ENCODE peak calls at places on chromosomes 11 and 22, in six cellular contexts. G is right lobe of liver, M is HCT116, S is endothelial cell of umbilical vein, U is HepG2, H is uterus. I is an unnamed sample.

GRCh38 chr11:1755344-1756023 is 5.1 kb upstream of the IFITM10 start:
- DNase-seq in G (peak), M (no peak), S (no peak), U (no peak), H (no peak), I (no peak)

GRCh38 chr11:76620471-76620870 is 50.1 kb downstream of the LRRC32 start:
- DNase-seq in G (no peak), M (no peak), S (peak), U (no peak), H (no peak), I (no peak)

GRCh38 chr11:101523634-101524260 is 60.1 kb downstream of the TRPC6 start:
- DNase-seq in G (no peak), M (no peak), S (no peak), U (no peak), H (no peak), I (no peak)

GRCh38 chr11:73320786-73321325 is 12.8 kb downstream of the ARHGEF17 start:
- DNase-seq in G (no peak), M (no peak), S (peak), U (no peak), H (peak), I (no peak)

GRCh38 chr11:104094576-104094975 is 58.1 kb downstream of the DDI1 start:
- DNase-seq in G (no peak), M (no peak), S (no peak), U (no peak), H (no peak), I (no peak)

GRCh38 chr11:2375964-2376551 is 1.1 kb upstream of the CD81 start:
- DNase-seq in G (peak), M (no peak), S (no peak), U (no peak), H (no peak), I (no peak)

GRCh38 chr11:117523680-117524079 is 196.0 kb downstream of the CEP164 start:
- DNase-seq in G (no peak), M (no peak), S (no peak), U (no peak), H (no peak), I (no peak)

GRCh38 chr11:44899959-44900358 is 50.7 kb downstream of the TP53I11 start:
- DNase-seq in G (no peak), M (peak), S (peak), U (peak), H (no peak), I (no peak)

GRCh38 chr22:18952022-18952421 is 15.9 kb upstream of the PRODH start:
- DNase-seq in G (peak), M (no peak), S (no peak), U (no peak), H (no peak), I (no peak)

GRCh38 chr11:92662580-92662979 is 306.9 kb upstream of the MTNR1B start:
- DNase-seq in G (no peak), M (no peak), S (no peak), U (no peak), H (no peak), I (no peak)

GRCh38 chr11:121595717-121596156 is 143.0 kb upstream of the SORL1-AS1 start:
- DNase-seq in G (no peak), M (peak), S (no peak), U (no peak), H (no peak), I (no peak)

GRCh38 chr11:82229346-82229745 is 504.3 kb downstream of the FAM181B start:
- DNase-seq in G (no peak), M (no peak), S (no peak), U (peak), H (no peak), I (no peak)

GRCh38 chr11:69342588-69343330 is 48.8 kb downstream of the MYEOV start:
- DNase-seq in G (no peak), M (no peak), S (no peak), U (no peak), H (no peak), I (no peak)

GRCh38 chr22:49325531-49326395 is 501.9 kb downstream of the BRD1 start:
- DNase-seq in G (no peak), M (no peak), S (no peak), U (no peak), H (no peak), I (no peak)

GRCh38 chr22:23533328-23533762 is 46.7 kb downstream of the IGLL1 start:
- DNase-seq in G (peak), M (no peak), S (peak), U (peak), H (no peak), I (peak)

GRCh38 chr11:1604711-1605110 is 3.6 kb downstream of the KRTAP5-3 start:
- DNase-seq in G (no peak), M (no peak), S (no peak), U (no peak), H (no peak), I (no peak)

GRCh38 chr11:36345084-36345511 is 49.0 kb downstream of the PRR5L start:
- DNase-seq in G (no peak), M (no peak), S (no peak), U (no peak), H (no peak), I (peak)

GRCh38 chr22:22936190-22936914 is 48.7 kb downstream of the IGLL5 start:
- DNase-seq in G (peak), M (no peak), S (no peak), U (no peak), H (no peak), I (no peak)

GRCh38 chr22:33919591-33920501 is at the start of gene LARGE1:
- DNase-seq in G (peak), M (no peak), S (no peak), U (peak), H (peak), I (peak)

GRCh38 chr22:20792966-20793332 is 19.0 kb downstream of the SERPIND1 start:
- DNase-seq in G (no peak), M (no peak), S (no peak), U (no peak), H (no peak), I (no peak)

GRCh38 chr11:13868710-13869403 is 93.7 kb upstream of the SPON1 start:
- DNase-seq in G (no peak), M (peak), S (no peak), U (no peak), H (no peak), I (no peak)

GRCh38 chr11:94032725-94033124 is 11.6 kb downstream of the HEPHL1 start:
- DNase-seq in G (no peak), M (no peak), S (no peak), U (no peak), H (no peak), I (no peak)

GRCh38 chr11:10274726-10275125 is 19.3 kb downstream of the SBF2 start:
- DNase-seq in G (no peak), M (no peak), S (no peak), U (no peak), H (no peak), I (no peak)

GRCh38 chr22:38843716-38844660 is at the start of gene NPTXR:
- DNase-seq in G (no peak), M (no peak), S (peak), U (peak), H (peak), I (peak)

GRCh38 chr22:44202261-44202789 is 21.6 kb downstream of the PARVG start:
- DNase-seq in G (no peak), M (no peak), S (no peak), U (no peak), H (no peak), I (no peak)

GRCh38 chr11:721913-722811 is 16.1 kb downstream of the EPS8L2 start:
- DNase-seq in G (peak), M (no peak), S (no peak), U (no peak), H (no peak), I (peak)

GRCh38 chr11:93741882-93742226 is 382 bp downstream of the C11orf54 start:
- DNase-seq in G (peak), M (no peak), S (no peak), U (peak), H (no peak), I (no peak)

GRCh38 chr22:25402160-25402500 is 162.3 kb upstream of the GRK3 start:
- DNase-seq in G (peak), M (no peak), S (no peak), U (no peak), H (no peak), I (no peak)

GRCh38 chr11:762421-763072 is 14.7 kb downstream of the GATD1 start:
- DNase-seq in G (no peak), M (peak), S (no peak), U (no peak), H (no peak), I (peak)

GRCh38 chr11:19978668-19979518 is 181.4 kb downstream of the DBX1 start:
- DNase-seq in G (no peak), M (peak), S (peak), U (peak), H (peak), I (no peak)

GRCh38 chr11:66970371-66970807 is 4.7 kb upstream of the C11orf86 start:
- DNase-seq in G (no peak), M (no peak), S (no peak), U (no peak), H (no peak), I (no peak)

GRCh38 chr11:75349540-75350116 is 1.8 kb downstream of the ARRB1 start:
- DNase-seq in G (peak), M (no peak), S (peak), U (no peak), H (no peak), I (no peak)

GRCh38 chr11:112723676-112724075 is 237.5 kb upstream of the NCAM1 start:
- DNase-seq in G (no peak), M (no peak), S (no peak), U (no peak), H (no peak), I (no peak)

GRCh38 chr22:35064664-35065063 is 1.3 kb upstream of the ISX start:
- DNase-seq in G (no peak), M (no peak), S (no peak), U (peak), H (no peak), I (no peak)

GRCh38 chr11:103807806-103808205 is 228.6 kb upstream of the DDI1 start:
- DNase-seq in G (no peak), M (no peak), S (no peak), U (no peak), H (no peak), I (no peak)

GRCh38 chr11:84558085-84558905 is 1068.8 kb downstream of the DLG2 start:
- DNase-seq in G (no peak), M (peak), S (peak), U (peak), H (no peak), I (peak)

GRCh38 chr11:119764108-119764874 is 35.3 kb upstream of the NECTIN1 start:
- DNase-seq in G (peak), M (no peak), S (no peak), U (no peak), H (peak), I (no peak)

GRCh38 chr11:128188346-128189115 is 398.8 kb downstream of the ETS1 start:
- DNase-seq in G (no peak), M (no peak), S (no peak), U (no peak), H (no peak), I (no peak)

GRCh38 chr11:36006556-36006955 is 62.7 kb downstream of the LDLRAD3 start:
- DNase-seq in G (no peak), M (no peak), S (no peak), U (no peak), H (no peak), I (no peak)

DNA sequence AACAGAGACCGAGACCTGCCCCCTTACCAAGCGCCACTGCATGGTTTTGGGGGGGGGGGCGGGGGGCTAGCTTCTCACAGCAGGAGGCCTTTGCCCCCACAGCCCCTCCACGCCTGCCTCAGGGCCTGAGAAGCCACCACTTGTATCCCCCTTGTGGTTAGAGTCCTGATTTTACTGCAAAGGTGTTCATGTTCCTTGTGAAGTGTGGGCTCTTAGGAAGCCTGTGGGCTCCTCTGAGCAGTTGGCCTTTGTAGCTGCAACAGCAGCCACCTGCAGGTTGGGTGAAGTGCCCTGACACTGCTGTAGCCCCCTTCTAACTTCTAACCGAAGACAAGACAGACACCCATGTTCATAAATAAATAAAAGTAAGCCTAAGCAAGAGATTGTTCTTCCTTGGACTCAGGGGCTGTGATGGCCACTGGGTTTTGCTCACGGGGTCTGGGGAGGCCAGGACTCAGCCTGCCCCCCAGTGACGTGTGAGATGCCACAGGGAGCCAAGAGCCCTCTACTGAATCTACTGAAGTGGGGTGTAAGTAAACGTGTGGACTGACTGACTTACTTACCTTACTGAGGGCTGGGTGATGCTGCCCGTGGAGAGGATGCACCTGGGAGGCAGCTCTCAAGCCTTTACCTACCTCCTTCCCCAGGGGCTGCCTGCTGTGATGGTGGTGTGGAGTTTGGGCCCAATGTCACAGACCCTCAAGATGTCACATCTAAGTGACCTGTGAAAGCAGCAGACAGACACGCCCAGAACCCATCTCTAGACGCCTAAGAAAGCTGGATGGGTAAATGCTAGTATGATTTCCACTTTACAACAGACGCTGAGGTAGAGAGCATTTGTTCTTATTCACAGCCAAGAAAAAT is 25.8 kb downstream of the USP35 start:
- DNase-seq in G (no peak), M (no peak), S (no peak), U (no peak), H (no peak), I (no peak)
- TF ChIP-seq CTCF in G (no peak), M (no peak), S (no peak), U (no peak), H (no peak), I (no peak)

GRCh38 chr11:17799147-17799546 is 64.6 kb downstream of the KCNC1 start:
- DNase-seq in G (no peak), M (no peak), S (no peak), U (no peak), H (no peak), I (no peak)

GRCh38 chr11:17796154-17796553 is 61.6 kb downstream of the KCNC1 start:
- DNase-seq in G (no peak), M (no peak), S (no peak), U (no peak), H (no peak), I (no peak)

GRCh38 chr11:17801166-17801565 is 66.6 kb downstream of the KCNC1 start:
- DNase-seq in G (no peak), M (no peak), S (no peak), U (no peak), H (no peak), I (no peak)

GRCh38 chr11:17798716-17799115 is 64.1 kb downstream of the KCNC1 start:
- DNase-seq in G (no peak), M (no peak), S (no peak), U (no peak), H (no peak), I (no peak)

GRCh38 chr11:17798253-17798652 is 63.7 kb downstream of the KCNC1 start:
- DNase-seq in G (no peak), M (no peak), S (no peak), U (no peak), H (no peak), I (no peak)
- TF ChIP-seq POLR2A in G (no peak), M (no peak), S (no peak), U (no peak), H (no peak), I (no peak)

GRCh38 chr22:42116848-42117424 is 13.7 kb downstream of the CYP2D6 start:
- DNase-seq in G (no peak), M (no peak), S (peak), U (no peak), H (no peak), I (no peak)
- TF ChIP-seq CTCF in G (no peak), M (peak), S (no peak), U (peak), H (no peak), I (no peak)

GRCh38 chr11:110089617-110090282 is 3.4 kb upstream of the ZC3H12C start:
- DNase-seq in G (no peak), M (no peak), S (no peak), U (no peak), H (no peak), I (no peak)
- TF ChIP-seq POLR2A in G (no peak), M (no peak), S (no peak), U (no peak), H (no peak), I (no peak)

GRCh38 chr11:114251797-114252327 is 44.3 kb upstream of the NNMT start:
- DNase-seq in G (no peak), M (no peak), S (no peak), U (no peak), H (no peak), I (no peak)
- TF ChIP-seq CTCF in G (no peak), M (no peak), S (no peak), U (peak), H (no peak), I (no peak)

GRCh38 chr22:36901411-36902142 is 11.9 kb upstream of the CSF2RB start:
- DNase-seq in G (no peak), M (no peak), S (no peak), U (no peak), H (no peak), I (peak)
- TF ChIP-seq POLR2A in G (no peak), M (no peak), S (no peak), U (no peak), H (no peak), I (no peak)

GRCh38 chr11:31160504-31161422 is 208.8 kb downstream of the DCDC1 start:
- DNase-seq in G (no peak), M (peak), S (peak), U (peak), H (no peak), I (no peak)
- TF ChIP-seq CTCF in G (peak), M (no peak), S (peak), U (no peak), H (peak), I (no peak)

GRCh38 chr11:64865286-64866172 is 12.9 kb downstream of the EHD1 start:
- DNase-seq in G (no peak), M (no peak), S (no peak), U (no peak), H (no peak), I (no peak)
- TF ChIP-seq POLR2A in G (no peak), M (no peak), S (no peak), U (no peak), H (no peak), I (no peak)

DNA sequence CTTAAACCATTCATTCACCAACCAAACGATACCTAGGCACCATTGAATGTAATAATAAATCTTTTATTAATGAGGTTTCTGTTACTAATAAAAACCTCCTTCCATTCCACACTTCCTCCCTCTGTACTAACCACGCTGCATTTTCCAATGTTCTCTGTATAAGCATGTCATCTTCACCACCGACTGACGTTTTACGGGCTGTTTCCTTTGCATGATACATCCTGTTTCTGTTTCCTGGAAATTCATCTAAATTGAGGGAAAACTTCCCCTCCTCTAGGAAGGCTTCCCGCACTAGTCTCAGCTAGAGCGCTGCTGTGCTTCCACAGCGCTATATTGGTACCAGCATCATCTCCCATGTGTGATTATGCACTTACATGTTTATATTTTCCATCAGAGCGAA is 2.1 kb downstream of the OR4D10 start:
- DNase-seq in G (no peak), M (no peak), S (no peak), U (no peak), H (no peak), I (no peak)
- TF ChIP-seq CTCF in G (no peak), M (no peak), S (no peak), U (no peak), H (no peak), I (no peak)

DNA sequence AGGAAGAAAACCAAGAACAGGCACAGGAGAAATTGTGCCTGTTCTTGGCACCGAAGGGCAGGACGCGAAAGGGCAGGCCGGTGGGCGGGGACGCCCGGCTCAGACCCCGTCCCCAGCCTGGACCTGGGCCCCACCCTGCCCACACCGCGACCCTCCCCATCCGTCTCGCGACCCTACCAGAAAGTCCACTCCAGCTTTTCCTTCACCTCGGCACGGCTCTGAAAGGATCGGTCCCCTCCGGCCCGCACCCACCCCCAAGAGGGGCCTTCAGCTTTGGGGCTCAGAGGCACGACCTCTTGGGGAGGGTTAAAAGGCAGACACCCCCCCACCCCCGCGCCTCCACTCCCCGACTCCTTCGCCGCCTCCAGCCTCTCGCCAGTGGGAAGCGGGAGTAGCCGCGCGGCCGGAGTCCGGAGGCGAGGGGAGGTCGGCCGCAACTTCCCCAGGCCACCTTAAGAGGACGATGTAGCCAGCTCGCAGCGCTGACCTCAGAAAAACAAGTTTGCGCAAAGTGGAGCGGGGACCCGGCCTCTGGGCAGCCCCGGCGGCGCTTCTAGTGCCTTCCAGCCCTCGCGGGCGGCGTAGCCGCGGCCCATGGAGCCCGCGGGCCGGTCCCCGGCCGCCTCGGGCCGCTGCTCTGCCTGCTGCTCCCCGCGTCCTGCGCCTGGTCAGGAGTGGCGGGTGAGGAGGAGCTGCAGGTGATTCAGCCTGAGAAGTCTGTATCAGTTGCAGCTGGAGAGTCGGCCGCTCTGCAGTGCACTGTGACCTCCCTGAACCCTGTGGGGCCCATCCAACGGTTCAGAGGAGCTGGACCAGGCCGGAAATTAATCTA is 4.3 kb downstream of the SEC14L6 start:
- DNase-seq in G (no peak), M (no peak), S (no peak), U (no peak), H (no peak), I (no peak)
- TF ChIP-seq POLR2A in G (no peak), M (no peak), S (no peak), U (no peak), H (no peak), I (no peak)